ENCODE peak calls at places on chromosomes 5 and 9, in seven cellular contexts. Z, D, O, G, J, L and Y are unnamed samples.
A peak's percentile ranks its signal among the peaks of the same experiment; 100 is the strongest.

GRCh38 chr5:174242573-174242972 is 197.1 kb downstream of the NSG2 start:
- DNase-seq in J (no peak), G (no peak), Z (no peak), O (no peak), D (no peak), L (peak; percentile 29), Y (no peak)

GRCh38 chr5:41404757-41405156 is 105.6 kb downstream of the PLCXD3 start:
- DNase-seq in J (no peak), O (no peak), L (no peak), G (no peak), D (no peak), Z (no peak), Y (no peak)

GRCh38 chr9:128027166-128027539 is 40.0 kb downstream of the NAIF1 start:
- DNase-seq in Z (no peak), G (no peak), L (no peak), O (no peak), D (no peak), J (peak; percentile 25), Y (peak; percentile 33)

GRCh38 chr9:91811024-91811909 is 138.8 kb downstream of the ROR2 start:
- DNase-seq in Z (no peak), L (no peak), G (no peak), O (no peak), J (no peak), D (no peak), Y (no peak)

GRCh38 chr9:70563437-70564204 is 149.2 kb upstream of the KLF9 start:
- DNase-seq in D (no peak), O (peak; percentile 76), J (no peak), G (no peak), L (no peak), Z (no peak), Y (peak; percentile 99)

GRCh38 chr9:129586647-129587046 is 34.3 kb downstream of the C9orf50 start:
- DNase-seq in D (no peak), L (no peak), G (no peak), Z (no peak), J (no peak), O (no peak), Y (no peak)

GRCh38 chr9:133569109-133569785 is 34.7 kb downstream of the ADAMTSL2 start:
- DNase-seq in Z (no peak), J (no peak), L (no peak), D (no peak), O (no peak), G (no peak), Y (no peak)

GRCh38 chr5:143694357-143694756 is 117.6 kb upstream of the HMHB1 start:
- DNase-seq in L (no peak), Z (no peak), D (no peak), G (no peak), O (no peak), J (no peak), Y (no peak)

GRCh38 chr5:179827684-179828083 is 7.0 kb downstream of the SQSTM1 start:
- DNase-seq in Z (no peak), O (peak; percentile 73), J (no peak), L (no peak), D (no peak), G (no peak), Y (peak; percentile 81)

GRCh38 chr5:91499943-91500531 is 116.9 kb upstream of the ARRDC3 start:
- DNase-seq in D (no peak), O (peak; percentile 54), L (no peak), J (peak; percentile 63), Z (peak; percentile 48), G (no peak), Y (peak; percentile 63)

GRCh38 chr5:14810282-14810681 is 61.3 kb downstream of the ANKH start:
- DNase-seq in D (no peak), O (no peak), Z (no peak), J (no peak), L (no peak), G (no peak), Y (no peak)

GRCh38 chr5:6087576-6087975 is 290.8 kb downstream of the MED10 start:
- DNase-seq in Z (no peak), L (no peak), D (no peak), G (no peak), J (no peak), O (no peak), Y (no peak)

GRCh38 chr9:114895605-114896004 is 34.8 kb downstream of the TNFSF8 start:
- DNase-seq in O (peak; percentile 23), D (no peak), J (no peak), G (no peak), L (no peak), Z (no peak), Y (peak; percentile 79)

GRCh38 chr5:179974946-179975712 is 67.4 kb upstream of the TBC1D9B start:
- DNase-seq in D (peak; percentile 80), L (no peak), Z (peak; percentile 18), J (peak; percentile 77), O (no peak), G (peak; percentile 57), Y (peak; percentile 20)

GRCh38 chr5:1268666-1269065 is 26.2 kb downstream of the TERT start:
- DNase-seq in G (no peak), Z (no peak), J (no peak), D (no peak), O (no peak), L (no peak), Y (no peak)

GRCh38 chr5:6732634-6733410 is 19.6 kb downstream of the TENT4A start:
- DNase-seq in J (no peak), O (peak; percentile 79), Z (no peak), G (no peak), L (no peak), D (no peak), Y (peak; percentile 80)

GRCh38 chr9:19788152-19788551 is 685 bp downstream of the SLC24A2 start:
- DNase-seq in J (peak; percentile 93), L (no peak), G (no peak), Z (peak; percentile 29), D (peak; percentile 85), O (no peak), Y (no peak)

GRCh38 chr5:35129921-35130485 is 82.3 kb upstream of the AGXT2 start:
- DNase-seq in G (no peak), Z (no peak), O (peak; percentile 65), D (no peak), J (no peak), L (peak; percentile 54), Y (peak; percentile 19)

GRCh38 chr9:95515272-95516113 is 1.3 kb downstream of the PTCH1 start:
- DNase-seq in L (no peak), J (peak; percentile 55), D (peak; percentile 60), O (no peak), G (no peak), Z (no peak), Y (peak; percentile 11)

GRCh38 chr5:115459844-115460243 is 84.7 kb downstream of the FEM1C start:
- DNase-seq in Z (no peak), D (no peak), O (peak; percentile 61), L (no peak), J (no peak), G (no peak), Y (peak; percentile 47)

GRCh38 chr5:55535199-55535905 is 588 bp upstream of the PLPP1 start:
- DNase-seq in J (peak; percentile 86), D (no peak), L (no peak), Z (no peak), G (peak; percentile 17), O (peak; percentile 4), Y (peak; percentile 30)
- H2BK5ac ChIP-seq in J (peak overlapping the region; percentile 92), D (no peak overlapping the region), L (peak overlapping the region; percentile 5), Z (peak overlapping the region; percentile 99), G (peak overlapping the region; percentile 94), O (peak overlapping the region; percentile 69), Y (no peak overlapping the region)

GRCh38 chr5:172255444-172255843 is 28.1 kb downstream of the UBTD2 start:
- DNase-seq in L (no peak), D (no peak), G (no peak), O (no peak), J (no peak), Z (no peak), Y (no peak)
- H2BK5ac ChIP-seq in L (no peak overlapping the region), D (no peak overlapping the region), G (no peak overlapping the region), O (no peak overlapping the region), J (no peak overlapping the region), Z (no peak overlapping the region), Y (no peak overlapping the region)

DNA sequence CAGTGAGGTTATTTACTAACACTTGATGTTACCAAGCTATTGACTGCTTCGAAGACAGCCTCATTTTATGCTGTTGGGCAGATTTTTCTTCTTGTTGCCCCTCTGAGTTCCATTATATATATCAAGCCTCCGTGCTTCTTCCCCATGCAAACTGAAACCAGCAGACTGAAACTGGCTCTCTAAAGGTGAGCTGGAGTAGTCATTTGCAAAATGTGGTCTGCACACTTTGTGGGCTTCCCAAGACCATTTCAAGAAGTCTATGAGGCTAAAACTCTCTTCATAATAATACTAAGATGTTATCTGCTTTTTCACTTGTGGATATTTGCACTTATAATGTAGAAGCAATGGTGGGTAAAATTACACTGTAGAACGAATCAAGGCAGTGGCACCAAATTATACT is 13.9 kb downstream of the SLC36A1 start:
- DNase-seq in O (no peak), G (no peak), L (no peak), D (no peak), J (no peak), Z (no peak), Y (no peak)
- H2BK5ac ChIP-seq in O (no peak overlapping the region), G (no peak overlapping the region), L (no peak overlapping the region), D (no peak overlapping the region), J (no peak overlapping the region), Z (no peak overlapping the region), Y (no peak overlapping the region)

GRCh38 chr5:150131978-150132694 is 23.5 kb downstream of the PDGFRB start:
- DNase-seq in O (peak; percentile 19), G (no peak), Z (no peak), J (no peak), D (no peak), L (no peak), Y (no peak)
- H2BK5ac ChIP-seq in O (peak overlapping the region; percentile 77), G (no peak overlapping the region), Z (peak overlapping the region; percentile 27), J (no peak overlapping the region), D (no peak overlapping the region), L (no peak overlapping the region), Y (no peak overlapping the region)

DNA sequence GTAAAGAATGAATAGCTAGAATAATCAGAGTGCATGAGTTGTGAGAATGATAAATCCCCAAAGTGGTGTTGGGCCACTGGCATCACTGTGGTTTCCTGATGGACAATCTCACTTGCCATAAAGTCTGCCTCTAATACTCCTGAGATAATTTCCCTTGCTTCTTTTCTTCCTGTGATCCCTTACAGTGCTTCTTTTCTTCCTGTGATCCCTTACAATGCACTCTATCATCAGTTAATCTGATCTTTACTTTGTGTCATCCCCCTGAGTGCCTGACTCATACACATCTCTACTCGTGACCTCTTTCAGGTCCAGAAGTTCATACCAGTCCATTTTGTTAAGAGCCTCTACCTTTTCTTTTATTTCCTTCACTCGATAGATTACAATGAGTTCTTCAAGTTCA is 418.3 kb downstream of the HCN1 start:
- DNase-seq in O (no peak), L (no peak), Z (no peak), J (peak; percentile 65), D (no peak), G (no peak), Y (peak; percentile 1)
- H2BK5ac ChIP-seq in O (no peak overlapping the region), L (no peak overlapping the region), Z (no peak overlapping the region), J (no peak overlapping the region), D (no peak overlapping the region), G (no peak overlapping the region), Y (no peak overlapping the region)

GRCh38 chr9:75604661-75605060 is 285.8 kb upstream of the PCSK5 start:
- DNase-seq in Z (no peak), L (no peak), G (no peak), D (no peak), J (no peak), O (no peak), Y (no peak)
- H2BK5ac ChIP-seq in Z (no peak overlapping the region), L (no peak overlapping the region), G (no peak overlapping the region), D (no peak overlapping the region), J (no peak overlapping the region), O (no peak overlapping the region), Y (no peak overlapping the region)

GRCh38 chr5:78628260-78629024 is 20.1 kb downstream of the LHFPL2 start:
- DNase-seq in D (no peak), O (no peak), J (peak; percentile 45), L (no peak), Z (no peak), G (no peak), Y (no peak)
- H2BK5ac ChIP-seq in D (no peak overlapping the region), O (no peak overlapping the region), J (no peak overlapping the region), L (peak overlapping the region; percentile 13), Z (no peak overlapping the region), G (no peak overlapping the region), Y (no peak overlapping the region)